ENCODE peak calls at places on chromosome 4, in eight cellular contexts. D is A549, U is ovary, X is IMR-90, P is testis, I is H54, M is HCT116, B is sigmoid colon. G is an unnamed sample.

GRCh38 chr4:53696956-53697685 is 105.8 kb upstream of the LNX1 start:
- DNase-seq in D (no peak), B (no peak), I (no peak), X (no peak), P (no peak), U (no peak), M (no peak), G (no peak)

GRCh38 chr4:45554423-45554822 is 569.4 kb downstream of the GABRG1 start:
- DNase-seq in D (no peak), U (no peak), X (no peak), I (no peak), M (no peak), B (no peak), P (no peak), G (no peak)

GRCh38 chr4:87679449-87680169 is 29.5 kb downstream of the DMP1 start:
- DNase-seq in X (peak; percentile 58), D (peak; percentile 46), U (peak; percentile 35), B (peak; percentile 78), P (peak; percentile 49), I (peak; percentile 2), M (peak; percentile 48), G (peak; percentile 13)

GRCh38 chr4:41476310-41476709 is 61.6 kb upstream of the LIMCH1 start:
- DNase-seq in B (no peak), U (no peak), X (no peak), I (no peak), M (no peak), P (no peak), D (no peak), G (no peak)

GRCh38 chr4:169283114-169283509 is 12.4 kb upstream of the SH3RF1 start:
- DNase-seq in U (no peak), D (peak; percentile 68), B (no peak), I (peak; percentile 11), P (no peak), M (no peak), X (peak; percentile 92), G (no peak)

GRCh38 chr4:143083811-143084472 is 100.8 kb upstream of the USP38 start:
- DNase-seq in M (no peak), I (no peak), U (no peak), D (no peak), X (no peak), P (no peak), B (no peak), G (no peak)

GRCh38 chr4:34261799-34262314 is 1982.5 kb downstream of the ARAP2 start:
- DNase-seq in I (no peak), M (no peak), D (no peak), P (no peak), B (no peak), U (no peak), X (no peak), G (no peak)

GRCh38 chr4:145097331-145097820 is 620 bp downstream of the ANAPC10 start:
- DNase-seq in B (no peak), M (no peak), U (no peak), I (no peak), D (no peak), P (no peak), X (no peak), G (no peak)

GRCh38 chr4:111221371-111221770 is 598.5 kb upstream of the PITX2 start:
- DNase-seq in X (no peak), D (no peak), B (no peak), I (no peak), U (no peak), P (no peak), M (no peak), G (no peak)

GRCh38 chr4:118113220-118113619 is 78.9 kb downstream of the NDST3 start:
- DNase-seq in D (no peak), P (no peak), X (peak; percentile 24), U (no peak), B (no peak), M (no peak), I (no peak), G (no peak)

GRCh38 chr4:111501946-111502345 is 643.3 kb upstream of the FAM241A start:
- DNase-seq in U (no peak), I (no peak), D (no peak), P (no peak), X (peak; percentile 42), M (no peak), B (no peak), G (no peak)

GRCh38 chr4:74426101-74426500 is 18.8 kb upstream of the AREG start:
- DNase-seq in X (peak; percentile 91), U (no peak), B (no peak), D (no peak), I (no peak), P (no peak), M (no peak), G (no peak)

GRCh38 chr4:17854076-17854475 is 43.3 kb downstream of the NCAPG start:
- DNase-seq in U (no peak), M (no peak), P (no peak), B (no peak), I (no peak), X (no peak), D (no peak), G (no peak)

GRCh38 chr4:169621754-169622481 is 1.5 kb downstream of the CLCN3 start:
- DNase-seq in M (no peak), P (no peak), B (no peak), U (no peak), D (peak; percentile 36), X (peak; percentile 90), I (no peak), G (no peak)

GRCh38 chr4:88818650-88819470 is 121.2 kb upstream of the NAP1L5 start:
- DNase-seq in D (peak; percentile 66), P (peak; percentile 70), B (peak; percentile 75), I (no peak), X (peak; percentile 59), U (peak; percentile 34), M (peak; percentile 31), G (no peak)

DNA sequence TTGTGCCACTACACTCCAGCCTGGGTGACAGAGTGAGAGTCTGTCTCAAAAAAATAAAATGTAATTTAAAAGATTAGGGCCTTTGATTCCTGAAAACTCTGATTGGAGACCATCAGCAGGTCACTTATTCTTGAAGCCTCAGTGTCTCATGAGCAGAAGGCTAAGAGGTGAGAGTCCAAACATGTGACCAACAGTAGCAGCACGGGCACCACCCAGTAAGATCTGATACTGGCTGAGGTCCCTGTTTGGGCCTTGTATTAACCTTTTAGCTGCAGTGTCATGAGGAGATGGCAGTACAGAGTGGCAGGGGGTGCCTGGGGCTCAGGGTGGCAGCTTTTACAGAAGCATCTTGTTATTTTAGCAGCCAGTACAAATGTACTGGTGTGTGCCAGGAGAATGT is 89.3 kb downstream of the FHDC1 start:
- DNase-seq in U (no peak), D (no peak), I (no peak), X (no peak), M (no peak), P (no peak), B (no peak), G (no peak)
- TF ChIP-seq POLR2A in U (no peak), D (no peak), I (no peak), X (no peak), M (no peak), P (no peak), B (no peak), G (no peak)

GRCh38 chr4:163404570-163404969 is 60.9 kb downstream of the NPY5R start:
- DNase-seq in D (no peak), X (no peak), M (no peak), U (no peak), I (no peak), B (no peak), P (no peak), G (no peak)
- TF ChIP-seq POLR2A in D (no peak), X (no peak), M (no peak), U (no peak), I (no peak), B (no peak), P (no peak), G (no peak)

DNA sequence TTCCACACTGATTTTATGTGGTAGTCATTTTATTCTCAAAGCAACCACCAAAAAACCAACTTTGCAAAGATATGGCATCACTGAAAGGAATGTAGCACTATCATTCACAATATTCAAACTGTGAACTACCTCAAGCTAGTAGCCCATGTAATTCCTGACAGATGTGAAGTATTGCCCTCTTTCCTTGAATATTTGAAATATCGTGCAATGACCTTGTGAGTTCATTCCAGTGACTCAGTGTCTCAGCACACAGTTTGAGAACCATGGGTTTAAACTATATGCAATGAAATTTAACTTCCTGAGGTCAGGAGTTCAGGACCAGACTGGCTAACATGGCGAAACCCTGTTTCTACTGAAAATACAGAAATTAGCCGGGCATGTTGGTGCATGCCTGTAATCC is 20.9 kb upstream of the IQCM start:
- DNase-seq in P (no peak), B (no peak), X (peak; percentile 8), D (no peak), U (no peak), I (no peak), M (no peak), G (no peak)
- TF ChIP-seq POLR2A in P (no peak), B (no peak), X (no peak), D (no peak), U (no peak), I (no peak), M (no peak), G (no peak)

GRCh38 chr4:40056722-40057539 is at the start of gene N4BP2:
- DNase-seq in I (peak; percentile 42), D (peak; percentile 91), U (peak; percentile 85), M (peak; percentile 57), B (peak; percentile 89), X (peak; percentile 68), P (peak; percentile 78), G (peak; percentile 71)

GRCh38 chr4:40057540-40058091 is 966 bp downstream of the N4BP2 start:
- DNase-seq in D (peak; percentile 95), B (peak; percentile 92), P (peak; percentile 92), X (peak; percentile 96), I (peak; percentile 55), U (peak; percentile 73), M (peak; percentile 96), G (peak; percentile 70)

GRCh38 chr4:40058121-40058520 is 1.5 kb downstream of the N4BP2 start:
- DNase-seq in X (no peak), D (no peak), P (no peak), I (no peak), M (no peak), B (no peak), U (no peak), G (no peak)

GRCh38 chr4:40055379-40055872 is 1.2 kb upstream of the N4BP2 start:
- DNase-seq in M (no peak), B (no peak), P (no peak), I (no peak), U (no peak), X (no peak), D (no peak), G (no peak)

DNA sequence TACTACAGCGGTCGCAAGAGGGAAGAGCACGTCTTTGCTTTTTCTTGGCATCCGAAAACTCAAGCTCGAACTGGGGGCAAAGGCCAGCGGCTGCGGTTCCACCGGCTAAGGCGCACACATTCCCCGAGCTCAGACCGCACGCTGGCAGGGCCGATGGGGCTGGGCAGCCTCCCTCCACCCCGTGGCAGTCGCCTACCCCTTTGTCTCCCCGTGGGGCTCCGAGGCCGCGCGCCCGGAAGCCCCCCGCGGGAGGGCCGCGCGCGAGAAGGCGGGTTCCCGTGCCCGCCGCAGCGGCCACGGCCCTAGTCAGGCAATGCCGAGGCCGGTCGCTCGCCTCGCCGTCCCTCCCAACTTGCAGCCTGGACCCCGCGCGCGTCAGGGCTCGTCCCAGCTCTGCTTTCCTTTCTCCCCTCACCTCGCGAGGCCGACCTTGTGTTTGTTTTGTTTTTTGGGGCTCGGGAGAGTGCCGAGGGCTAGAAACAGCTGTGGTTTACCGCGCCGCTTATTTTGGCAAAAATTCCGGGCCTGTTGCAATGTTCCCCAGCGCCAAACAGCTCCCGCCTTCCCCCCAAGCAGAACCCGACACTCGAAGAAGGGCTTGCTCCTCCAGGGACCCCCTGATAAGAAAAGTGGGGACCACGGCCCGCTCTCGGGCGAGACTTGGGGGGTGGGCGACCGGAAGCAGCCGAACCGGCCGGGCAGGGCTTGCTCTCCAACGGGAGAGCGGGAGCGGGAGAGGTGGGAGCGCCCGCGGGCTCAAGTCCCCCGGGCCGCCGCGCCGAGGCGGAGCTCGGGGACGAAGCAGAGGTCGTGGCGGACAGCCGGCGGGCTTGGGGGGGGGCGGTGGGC is 553 bp upstream of the N4BP2 start:
- DNase-seq in P (peak; percentile 71), X (peak; percentile 83), D (peak; percentile 69), M (no peak), U (peak; percentile 74), I (peak; percentile 49), B (peak; percentile 84), G (peak; percentile 50)
- TF ChIP-seq POLR2A in P (no peak), X (peak; percentile 52), D (peak; percentile 54), M (peak; percentile 44), U (no peak), I (peak; percentile 27), B (no peak), G (peak; percentile 71)

G was measured in GM12891.